ENCODE peak calls at places on chromosomes 1 and 21, in four cellular contexts. X, R, A and L are unnamed samples.

GRCh38 chr1:7121622-7121988 is 336.4 kb downstream of the CAMTA1 start:
- DNase-seq in A (no peak), X (no peak), R (no peak), L (no peak)

GRCh38 chr1:12047120-12047876 is 15.8 kb upstream of the TNFRSF8 start:
- DNase-seq in A (no peak), X (no peak), R (peak; percentile 90), L (peak; percentile 76)

GRCh38 chr21:18716578-18717138 is 313.1 kb upstream of the TMPRSS15 start:
- DNase-seq in A (no peak), X (no peak), R (peak; percentile 24), L (no peak)

GRCh38 chr1:20442920-20443625 is 42.9 kb downstream of the CAMK2N1 start:
- DNase-seq in R (no peak), A (no peak), X (no peak), L (no peak)

GRCh38 chr1:240247899-240248298 is 156.2 kb downstream of the FMN2 start:
- DNase-seq in R (no peak), X (no peak), A (no peak), L (no peak)

GRCh38 chr1:61491497-61491896 is 233.4 kb downstream of the TM2D1 start:
- DNase-seq in R (no peak), X (no peak), A (no peak), L (no peak)

GRCh38 chr1:207031016-207031415 is 1.5 kb downstream of the C1orf116 start:
- DNase-seq in A (no peak), R (no peak), X (no peak), L (no peak)

GRCh38 chr1:10866314-10867091 is 70.1 kb upstream of the CASZ1 start:
- DNase-seq in X (no peak), A (no peak), R (no peak), L (no peak)

GRCh38 chr1:240495652-240496051 is 116.3 kb downstream of the GREM2 start:
- DNase-seq in X (no peak), R (no peak), A (no peak), L (no peak)

GRCh38 chr1:33346921-33347649 is 26.2 kb upstream of the A3GALT2 start:
- DNase-seq in A (peak; percentile 96), X (peak; percentile 82), R (no peak), L (no peak)

GRCh38 chr1:69739181-69739580 is 171.5 kb downstream of the LRRC7 start:
- DNase-seq in A (no peak), R (no peak), X (no peak), L (no peak)

GRCh38 chr1:2868571-2868970 is 67.1 kb upstream of the TTC34 start:
- DNase-seq in A (no peak), R (no peak), X (no peak), L (no peak)
- TF ChIP-seq CTCF in A (no peak), R (no peak), X (no peak), L (no peak)

GRCh38 chr1:159795534-159795933 is 6.6 kb upstream of the FCRL6 start:
- DNase-seq in A (no peak), X (no peak), R (no peak), L (no peak)
- TF ChIP-seq CTCF in A (no peak), X (no peak), R (no peak), L (no peak)

GRCh38 chr1:25888426-25888987 is 13.0 kb upstream of the PAQR7 start:
- DNase-seq in R (no peak), A (no peak), X (no peak), L (no peak)

GRCh38 chr1:25891606-25892005 is 14.6 kb downstream of the STMN1 start:
- DNase-seq in R (no peak), A (no peak), X (no peak), L (no peak)

GRCh38 chr1:25890249-25891034 is 14.9 kb upstream of the PAQR7 start:
- DNase-seq in R (no peak), A (peak; percentile 52), X (no peak), L (no peak)

GRCh38 chr1:25893072-25893604 is 13.1 kb downstream of the STMN1 start:
- DNase-seq in R (no peak), X (peak; percentile 13), A (peak; percentile 15), L (no peak)

DNA sequence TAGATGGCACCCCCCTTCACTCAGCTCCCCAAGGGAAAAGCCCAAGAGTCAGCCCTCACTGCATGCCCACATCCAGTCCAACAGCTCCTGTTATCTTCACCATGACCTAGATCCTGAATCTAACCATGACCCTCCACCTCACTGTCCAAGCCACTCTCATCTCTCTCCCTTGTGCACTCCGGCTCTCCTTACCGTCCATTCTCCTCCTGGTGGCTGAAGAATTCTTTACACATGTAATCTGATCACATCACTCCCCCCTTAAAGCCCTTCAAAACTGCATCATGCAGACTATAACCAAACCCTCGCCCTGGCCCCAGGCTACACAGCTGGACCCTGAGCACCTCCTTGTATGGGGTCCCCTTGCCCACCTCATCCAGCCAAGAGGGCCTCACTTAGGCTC is 14.0 kb upstream of the PAQR7 start:
- DNase-seq in X (no peak), A (no peak), R (no peak), L (no peak)
- TF ChIP-seq CTCF in X (no peak), A (no peak), R (no peak), L (no peak)

GRCh38 chr21:45320261-45320990 is 32.7 kb upstream of the POFUT2 start:
- DNase-seq in X (no peak), R (no peak), A (no peak), L (no peak)

GRCh38 chr21:45318556-45319341 is 31.1 kb upstream of the POFUT2 start:
- DNase-seq in A (peak; percentile 77), X (peak; percentile 76), R (no peak), L (no peak)

GRCh38 chr21:45318146-45318555 is 30.5 kb upstream of the POFUT2 start:
- DNase-seq in A (no peak), R (no peak), X (no peak), L (no peak)

GRCh38 chr21:45320991-45321656 is 33.4 kb upstream of the POFUT2 start:
- DNase-seq in A (no peak), R (no peak), X (no peak), L (no peak)

DNA sequence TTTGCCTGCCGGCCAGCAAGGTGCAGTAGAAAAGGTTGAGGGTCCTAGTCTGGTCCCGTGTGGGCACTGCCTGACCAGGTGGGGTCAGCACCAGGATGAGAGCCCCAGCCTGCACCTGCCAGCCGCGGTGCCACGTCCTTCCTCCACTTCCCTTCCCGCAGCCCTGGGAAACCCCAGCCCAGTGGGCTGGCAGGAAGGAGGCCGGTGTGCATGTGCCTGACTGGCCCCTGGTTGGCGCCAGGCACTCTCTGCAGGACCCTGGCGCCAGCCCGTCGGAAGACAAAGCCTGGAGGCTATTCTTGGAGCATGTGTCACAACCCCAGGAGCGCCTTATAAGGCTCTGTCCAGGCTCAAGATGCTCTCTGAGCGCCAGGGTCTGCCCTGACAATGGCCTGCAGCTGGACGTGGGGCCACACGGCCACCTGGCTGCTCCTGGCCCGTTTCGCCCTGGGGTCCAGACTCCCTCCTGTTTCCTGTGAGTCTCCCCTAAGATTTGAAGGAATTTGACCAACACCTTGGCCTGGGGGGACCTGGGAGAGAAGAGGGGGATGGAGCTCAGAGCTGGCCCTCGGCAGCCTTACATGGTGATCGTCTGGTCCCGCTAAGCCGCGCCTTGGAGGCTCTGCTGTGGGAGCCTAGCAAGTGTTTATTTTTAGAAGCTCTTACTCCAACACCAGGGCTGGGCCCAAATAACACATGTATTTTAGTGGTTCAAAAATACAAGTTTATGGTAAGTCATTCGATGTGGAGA is 31.9 kb upstream of the POFUT2 start:
- DNase-seq in R (no peak), X (peak; percentile 73), A (peak; percentile 59), L (no peak)
- TF ChIP-seq CTCF in R (no peak), X (peak; percentile 16), A (no peak), L (no peak)

GRCh38 chr1:58664881-58665280 is 35.0 kb downstream of the MYSM1 start:
- DNase-seq in R (no peak), X (no peak), A (peak; percentile 57), L (no peak)
- TF ChIP-seq CTCF in R (no peak), X (no peak), A (no peak), L (no peak)

GRCh38 chr1:44995467-44996238 is 9.3 kb upstream of the EIF2B3 start:
- DNase-seq in R (no peak), A (no peak), X (no peak), L (no peak)

GRCh38 chr1:45002650-45003645 is 8.2 kb downstream of the HECTD3 start:
- DNase-seq in X (no peak), R (no peak), A (no peak), L (no peak)

GRCh38 chr1:45003741-45004140 is 7.4 kb downstream of the HECTD3 start:
- DNase-seq in R (no peak), A (no peak), X (no peak), L (no peak)

GRCh38 chr1:45001011-45001481 is 10.1 kb downstream of the HECTD3 start:
- DNase-seq in X (no peak), A (no peak), R (no peak), L (no peak)

DNA sequence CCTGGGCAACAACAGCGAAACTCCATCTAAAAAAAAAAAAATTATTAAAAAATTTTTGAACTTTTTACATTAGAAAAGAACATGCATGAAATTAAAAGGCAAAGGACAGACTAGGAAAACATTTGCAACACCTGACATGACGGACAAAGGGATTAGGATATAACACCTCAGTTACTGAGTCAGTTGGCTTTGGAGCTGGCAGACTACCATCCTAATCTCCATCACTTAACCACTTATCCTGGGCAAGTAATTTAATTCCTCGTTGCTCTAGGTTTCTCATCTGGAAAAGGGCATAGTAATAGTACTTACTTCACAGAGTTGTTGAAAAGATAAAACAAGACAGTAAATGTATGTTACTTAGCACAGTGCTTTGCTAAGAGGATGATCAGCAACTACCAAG is 11.9 kb downstream of the HECTD3 start:
- DNase-seq in R (no peak), A (no peak), X (no peak), L (no peak)
- TF ChIP-seq CTCF in R (no peak), A (no peak), X (no peak), L (no peak)

DNA sequence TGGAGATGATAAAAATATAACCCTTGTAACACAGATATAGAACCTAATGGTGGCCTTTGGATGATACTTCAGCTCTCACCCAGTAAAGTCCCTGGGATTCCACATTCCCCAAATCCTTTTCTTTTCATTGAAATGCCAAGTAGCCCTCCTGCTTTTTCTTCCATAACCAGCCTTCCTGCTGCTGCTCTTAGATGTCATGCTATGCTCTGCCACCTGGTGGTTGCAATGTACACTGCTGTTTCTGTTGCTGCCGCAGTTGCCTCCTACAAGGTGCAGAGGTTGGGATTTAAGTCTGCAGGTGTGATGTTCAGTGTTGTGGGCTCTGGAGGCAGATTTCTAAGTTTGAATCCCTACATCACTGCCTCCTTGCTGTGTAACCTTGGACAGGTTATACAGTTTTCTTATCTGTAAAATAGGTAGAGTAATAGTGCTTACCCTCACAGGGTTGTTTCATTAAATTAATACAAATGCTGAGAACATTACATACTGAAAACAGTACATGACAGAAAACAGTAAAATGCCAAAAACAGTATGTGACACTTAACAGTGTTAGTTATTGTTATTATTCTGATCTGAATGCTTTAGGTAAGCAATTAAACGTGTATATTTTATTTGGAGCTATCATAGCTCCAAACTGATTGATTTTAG is 64.3 kb downstream of the CAMSAP2 start:
- DNase-seq in R (peak; percentile 89), A (peak; percentile 88), X (peak; percentile 85), L (peak; percentile 58)
- TF ChIP-seq CTCF in R (peak; percentile 99), A (peak; percentile 95), X (peak; percentile 83), L (peak; percentile 97)